ENCODE peak calls at places on chromosomes 16 and 17, in seven cellular contexts. E, I, C, A, B, V and G are unnamed samples.

GRCh38 chr17:7932483-7932891 is 481 bp downstream of the CNTROB start:
- DNase-seq in V (no peak), E (no peak), I (no peak), A (peak), B (peak), C (no peak), G (peak)

GRCh38 chr16:50165473-50165872 is 12.4 kb downstream of the TENT4B start:
- DNase-seq in C (no peak), I (no peak), E (no peak), B (no peak), A (no peak), V (no peak), G (no peak)

GRCh38 chr17:32335647-32336046 is 6.3 kb downstream of the C17orf75 start:
- DNase-seq in V (no peak), E (no peak), C (no peak), B (no peak), I (no peak), A (peak), G (no peak)

GRCh38 chr16:49312389-49312990 is 30.9 kb upstream of the CBLN1 start:
- DNase-seq in V (no peak), E (no peak), C (no peak), I (no peak), B (no peak), A (no peak), G (no peak)

GRCh38 chr16:54748611-54749190 is 182.0 kb upstream of the IRX5 start:
- DNase-seq in V (no peak), I (no peak), E (no peak), C (no peak), B (no peak), A (no peak), G (no peak)

GRCh38 chr17:48995871-48996695 is 1.1 kb upstream of the IGF2BP1 start:
- DNase-seq in E (no peak), V (no peak), B (no peak), C (peak), I (no peak), A (no peak), G (no peak)

GRCh38 chr17:2718150-2718938 is 6.8 kb upstream of the CLUH start:
- DNase-seq in B (no peak), A (no peak), V (no peak), E (no peak), I (no peak), C (no peak), G (no peak)

GRCh38 chr17:9959377-9959981 is 54.4 kb upstream of the RCVRN start:
- DNase-seq in A (peak), C (peak), I (peak), V (no peak), E (peak), B (no peak), G (no peak)

GRCh38 chr16:65312071-65312470 is 190.2 kb upstream of the CDH11 start:
- DNase-seq in E (no peak), I (no peak), A (peak), V (no peak), C (no peak), B (no peak), G (no peak)

GRCh38 chr17:28982191-28982793 is 23.5 kb downstream of the SEZ6 start:
- DNase-seq in B (peak), I (no peak), C (no peak), A (peak), E (peak), V (no peak), G (no peak)

GRCh38 chr16:82358601-82359221 is 188.7 kb upstream of the MPHOSPH6 start:
- DNase-seq in E (no peak), C (no peak), V (no peak), B (no peak), I (no peak), A (no peak), G (no peak)

GRCh38 chr17:45038771-45039634 is 12.4 kb downstream of the DCAKD start:
- DNase-seq in B (peak), V (no peak), I (peak), E (no peak), A (peak), C (no peak), G (no peak)

GRCh38 chr17:11940904-11941303 is 56.4 kb downstream of the ZNF18 start:
- DNase-seq in C (no peak), I (no peak), V (no peak), A (no peak), E (no peak), B (no peak), G (no peak)

GRCh38 chr16:65876200-65876498 is 490.3 kb upstream of the CDH5 start:
- DNase-seq in C (no peak), B (no peak), A (no peak), V (no peak), I (no peak), E (no peak), G (no peak)

GRCh38 chr16:54071516-54071915 is 215.1 kb downstream of the IRX3 start:
- DNase-seq in A (no peak), V (no peak), B (no peak), I (no peak), C (no peak), E (no peak), G (no peak)

GRCh38 chr17:4548061-4548461 is 7.1 kb downstream of the MYBBP1A start:
- DNase-seq in I (no peak), E (no peak), B (no peak), V (no peak), A (no peak), C (no peak), G (no peak)

GRCh38 chr16:53775821-53776431 is 72.0 kb downstream of the FTO start:
- DNase-seq in A (peak), I (no peak), E (no peak), V (no peak), C (no peak), B (peak), G (no peak)

GRCh38 chr16:87628940-87629339 is 26.6 kb downstream of the JPH3 start:
- DNase-seq in E (no peak), I (no peak), C (no peak), A (peak), V (no peak), B (no peak), G (no peak)

GRCh38 chr16:70737377-70738082 is 51.7 kb upstream of the MTSS2 start:
- DNase-seq in A (peak), E (peak), I (peak), V (no peak), C (no peak), B (peak), G (peak)

GRCh38 chr16:46885960-46886763 is 2.0 kb downstream of the GPT2 start:
- DNase-seq in B (no peak), A (peak), C (no peak), V (peak), I (peak), E (no peak), G (no peak)

GRCh38 chr17:50452627-50453300 is 15.9 kb downstream of the CHAD start:
- DNase-seq in B (no peak), V (no peak), C (no peak), A (peak), E (no peak), I (no peak), G (no peak)

GRCh38 chr16:21222495-21223337 is 10.8 kb upstream of the ANKS4B start:
- DNase-seq in A (no peak), B (no peak), V (no peak), I (no peak), C (no peak), E (no peak), G (no peak)

GRCh38 chr17:75983501-75984181 is 4.6 kb downstream of the TEN1 start:
- DNase-seq in B (no peak), E (no peak), C (no peak), I (peak), V (peak), A (no peak), G (peak)

GRCh38 chr17:35973333-35974260 is 7.7 kb downstream of the CCL16 start:
- DNase-seq in V (no peak), I (no peak), A (peak), B (no peak), C (no peak), E (no peak), G (no peak)

GRCh38 chr17:48587276-48588073 is 2.6 kb downstream of the HOXB3 start:
- DNase-seq in B (no peak), V (no peak), C (no peak), A (no peak), E (no peak), I (no peak), G (no peak)

GRCh38 chr16:79286646-79287423 is 313.7 kb downstream of the MAF start:
- DNase-seq in C (no peak), A (no peak), V (peak), E (peak), I (peak), B (no peak), G (no peak)

GRCh38 chr16:31710134-31710533 is 163.5 kb upstream of the ZNF267 start:
- DNase-seq in B (no peak), V (no peak), A (no peak), C (no peak), E (no peak), I (no peak), G (peak)

GRCh38 chr17:3916013-3916696 is at the start of gene P2RX1:
- DNase-seq in I (peak), V (no peak), E (peak), B (no peak), A (peak), C (no peak), G (peak)

GRCh38 chr17:76734080-76734840 is 2.9 kb downstream of the SRSF2 start:
- DNase-seq in I (no peak), B (no peak), E (peak), V (no peak), A (peak), C (no peak), G (no peak)

GRCh38 chr17:6413073-6413472 is 21.8 kb downstream of the AIPL1 start:
- DNase-seq in E (no peak), I (no peak), A (peak), B (no peak), C (no peak), V (peak), G (no peak)

GRCh38 chr17:76584427-76585047 is 1.1 kb downstream of the ST6GALNAC2 start:
- DNase-seq in C (no peak), A (no peak), E (no peak), B (no peak), I (no peak), V (no peak), G (no peak)

GRCh38 chr16:86319871-86320270 is 190.5 kb upstream of the FOXF1 start:
- DNase-seq in A (no peak), V (no peak), I (no peak), B (no peak), C (no peak), E (no peak), G (no peak)

GRCh38 chr16:47888142-47888541 is 267.7 kb downstream of the ABCC12 start:
- DNase-seq in A (peak), B (no peak), C (no peak), V (no peak), I (no peak), E (no peak), G (no peak)

GRCh38 chr16:31335431-31335830 is 19.5 kb upstream of the ITGAX start:
- DNase-seq in V (no peak), C (no peak), I (no peak), A (no peak), E (no peak), B (no peak), G (no peak)

GRCh38 chr17:77312786-77313599 is 172.2 kb downstream of the SEC14L1 start:
- DNase-seq in E (no peak), B (peak), C (no peak), V (peak), I (peak), A (peak), G (no peak)

GRCh38 chr17:49875690-49876089 is 27.8 kb upstream of the TAC4 start:
- DNase-seq in E (no peak), B (no peak), C (no peak), V (no peak), A (no peak), I (no peak), G (no peak)

GRCh38 chr16:14475370-14476139 is 154.5 kb downstream of the PARN start:
- DNase-seq in C (no peak), E (no peak), V (no peak), I (no peak), B (no peak), A (no peak), G (no peak)

DNA sequence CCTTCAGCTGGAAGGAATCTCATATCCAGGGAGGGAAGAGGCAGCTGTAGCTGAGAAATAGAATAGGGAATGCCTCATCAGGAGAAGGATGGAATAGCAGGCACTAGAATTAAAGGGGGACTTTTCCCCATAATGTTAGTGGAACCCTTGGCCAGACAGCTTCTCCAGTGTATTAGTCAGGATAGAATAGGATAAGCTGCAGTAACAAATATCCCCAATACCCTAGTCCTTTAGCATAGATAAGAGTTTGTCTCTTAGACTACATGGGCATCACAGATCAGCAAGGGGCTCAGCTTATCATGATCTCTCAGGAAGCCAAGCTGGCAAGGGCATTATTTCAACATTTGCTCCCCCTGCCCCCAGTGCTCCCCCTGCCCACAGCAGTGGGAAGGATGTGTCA is 44.7 kb upstream of the RPL38 start:
- DNase-seq in V (no peak), B (no peak), I (no peak), A (no peak), C (no peak), E (no peak), G (no peak)
- TF ChIP-seq CTCF in V (no peak), B (no peak), I (no peak), A (no peak), C (no peak), E (no peak), G (no peak)

GRCh38 chr16:13189250-13189649 is 287.9 kb downstream of the SHISA9 start:
- DNase-seq in C (no peak), A (no peak), V (no peak), I (no peak), E (no peak), B (no peak), G (no peak)

GRCh38 chr16:13181432-13181831 is 280.0 kb downstream of the SHISA9 start:
- DNase-seq in C (no peak), I (no peak), A (no peak), E (no peak), V (no peak), B (no peak), G (no peak)

GRCh38 chr16:13186813-13187212 is 285.4 kb downstream of the SHISA9 start:
- DNase-seq in C (no peak), B (no peak), E (no peak), A (no peak), I (no peak), V (no peak), G (no peak)
- TF ChIP-seq CTCF in C (no peak), B (no peak), E (no peak), A (no peak), I (no peak), V (no peak), G (no peak)

DNA sequence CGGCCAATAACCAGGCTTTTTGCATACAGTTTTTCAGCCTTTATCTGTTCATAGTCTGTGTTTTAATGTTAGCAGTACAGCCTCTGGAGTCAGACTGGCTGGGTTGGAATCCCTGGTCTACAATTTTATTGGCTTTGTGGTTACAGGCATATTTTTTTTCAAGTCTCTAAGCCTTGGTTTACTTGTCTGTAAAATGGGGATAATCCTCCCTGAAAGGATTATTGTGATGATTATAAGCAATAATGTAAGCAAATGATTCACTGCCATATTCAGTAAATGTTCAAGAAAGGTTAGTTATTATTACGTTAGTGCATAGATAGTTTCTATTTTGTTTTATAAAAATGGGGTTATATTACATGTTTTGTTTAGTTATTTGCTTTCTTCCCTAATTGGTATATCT is 15.7 kb downstream of the COX10 start:
- DNase-seq in B (no peak), A (no peak), C (no peak), E (no peak), I (no peak), V (no peak), G (no peak)
- TF ChIP-seq CTCF in B (no peak), A (no peak), C (no peak), E (no peak), I (no peak), V (no peak), G (no peak)

DNA sequence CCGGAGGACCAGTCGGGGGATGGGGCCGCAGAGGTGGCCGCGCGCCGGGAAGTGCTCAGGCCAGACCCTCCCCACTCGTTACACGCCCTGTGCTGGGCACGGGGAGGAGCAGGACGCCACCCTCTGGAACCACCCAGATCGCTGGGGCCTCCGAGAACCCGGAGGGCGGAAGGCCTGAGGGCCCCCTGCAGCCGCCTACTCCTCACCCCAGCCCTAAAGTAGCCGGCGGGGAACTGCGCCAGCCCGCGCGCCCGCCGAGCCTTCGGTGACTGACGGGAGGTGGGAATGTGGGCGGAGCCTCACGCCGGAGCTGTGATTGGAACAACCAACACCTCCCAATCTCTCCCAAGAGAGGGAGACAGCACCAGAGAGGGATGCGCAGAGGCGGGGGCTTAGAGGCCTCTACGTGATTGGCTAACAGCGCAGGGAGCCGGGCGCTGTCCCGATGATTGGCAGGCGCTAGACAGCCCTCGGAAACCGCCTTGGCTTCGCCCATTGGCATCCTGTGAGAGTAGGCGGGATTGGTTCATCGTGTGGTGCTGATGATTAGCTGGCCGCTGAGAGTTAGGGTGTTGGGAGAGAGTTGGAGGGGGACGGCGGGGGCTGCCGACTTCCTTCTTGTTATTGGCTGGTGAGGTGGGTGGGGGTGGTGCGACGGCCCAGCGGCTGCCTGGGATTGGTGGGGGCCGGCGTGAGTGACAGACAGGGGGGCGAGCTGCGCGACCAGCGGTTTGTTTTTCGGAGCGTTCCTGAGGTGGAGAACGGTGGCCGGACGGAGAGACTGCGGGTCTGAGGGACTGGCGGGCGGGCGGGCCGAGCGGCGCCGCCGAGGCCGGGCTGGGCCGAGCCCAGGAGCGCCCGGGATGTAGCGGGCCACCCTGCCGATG is at the start of gene MAP3K3:
- DNase-seq in B (peak), I (peak), E (peak), C (peak), V (peak), A (peak), G (peak)
- TF ChIP-seq CTCF in B (no peak), I (peak), E (no peak), C (no peak), V (no peak), A (no peak), G (peak)